ENCODE peak calls at places on chromosomes 3 and 15, in six cellular contexts. D, J, B, P, A and F are unnamed samples.

GRCh38 chr3:31581660-31582059 is 48.9 kb downstream of the STT3B start:
- DNase-seq in D (no peak), J (peak), B (no peak), P (no peak), A (peak), F (peak)

GRCh38 chr3:129187857-129188256 is 4.2 kb upstream of the CNBP start:
- DNase-seq in D (no peak), J (no peak), B (no peak), P (no peak), A (no peak), F (no peak)

GRCh38 chr15:57144448-57144847 is 226.0 kb downstream of the TCF12 start:
- DNase-seq in D (no peak), J (no peak), B (no peak), P (no peak), A (no peak), F (no peak)

GRCh38 chr3:129688310-129688895 is 81.9 kb upstream of the PLXND1 start:
- DNase-seq in D (peak), J (peak), B (no peak), P (no peak), A (peak), F (peak)

GRCh38 chr3:14145236-14145635 is 20.4 kb downstream of the TMEM43 start:
- DNase-seq in D (peak), J (peak), B (no peak), P (no peak), A (peak), F (no peak)

GRCh38 chr15:90645873-90646605 is 71.1 kb upstream of the BLM start:
- DNase-seq in D (no peak), J (no peak), B (no peak), P (no peak), A (no peak), F (no peak)

GRCh38 chr15:52496776-52497470 is 31.8 kb downstream of the MYO5A start:
- DNase-seq in D (peak), J (peak), B (peak), P (no peak), A (peak), F (no peak)

GRCh38 chr3:40846466-40846865 is 321.7 kb downstream of the ZNF621 start:
- DNase-seq in D (no peak), J (no peak), B (no peak), P (no peak), A (no peak), F (no peak)

GRCh38 chr15:98865397-98866339 is 141.9 kb downstream of the PGPEP1L start:
- DNase-seq in D (peak), J (peak), B (no peak), P (no peak), A (peak), F (no peak)

GRCh38 chr15:93703092-93703785 is 528.1 kb upstream of the MCTP2 start:
- DNase-seq in D (no peak), J (no peak), B (peak), P (no peak), A (no peak), F (no peak)

GRCh38 chr3:10437995-10438901 is 67.1 kb downstream of the ATP2B2 start:
- DNase-seq in D (no peak), J (peak), B (no peak), P (peak), A (peak), F (peak)

GRCh38 chr15:71792521-71792920 is 17.8 kb upstream of the NR2E3 start:
- DNase-seq in D (peak), J (peak), B (peak), P (peak), A (peak), F (peak)

GRCh38 chr3:50211930-50212329 is 6.9 kb downstream of the SLC38A3 start:
- DNase-seq in D (no peak), J (peak), B (no peak), P (peak), A (peak), F (no peak)

GRCh38 chr3:168034152-168034928 is 61.4 kb downstream of the GOLIM4 start:
- DNase-seq in D (no peak), J (peak), B (peak), P (peak), A (peak), F (peak)

GRCh38 chr3:4674216-4674615 is 181.1 kb downstream of the ITPR1 start:
- DNase-seq in D (no peak), J (peak), B (no peak), P (peak), A (peak), F (no peak)

GRCh38 chr3:23475446-23475845 is 272.3 kb downstream of the UBE2E2 start:
- DNase-seq in D (no peak), J (no peak), B (no peak), P (no peak), A (no peak), F (no peak)

GRCh38 chr3:185823280-185824044 is 1.4 kb downstream of the IGF2BP2 start:
- DNase-seq in D (peak), J (no peak), B (peak), P (no peak), A (peak), F (no peak)
- TF ChIP-seq CTCF in D (no peak), J (no peak), B (no peak), P (peak), A (no peak), F (no peak)

GRCh38 chr3:37050242-37050641 is 56.9 kb downstream of the MLH1 start:
- DNase-seq in D (no peak), J (no peak), B (no peak), P (no peak), A (no peak), F (no peak)

GRCh38 chr3:37054370-37054769 is 61.1 kb downstream of the MLH1 start:
- DNase-seq in D (peak), J (peak), B (no peak), P (peak), A (peak), F (no peak)

GRCh38 chr3:37052860-37053259 is 59.5 kb downstream of the MLH1 start:
- DNase-seq in D (no peak), J (no peak), B (no peak), P (no peak), A (no peak), F (no peak)

GRCh38 chr3:37053753-37054152 is 60.4 kb downstream of the MLH1 start:
- DNase-seq in D (no peak), J (no peak), B (no peak), P (no peak), A (no peak), F (no peak)

GRCh38 chr3:37053337-37053736 is 60.0 kb downstream of the MLH1 start:
- DNase-seq in D (no peak), J (no peak), B (no peak), P (no peak), A (no peak), F (no peak)
- H3K4me3 ChIP-seq in D (no peak), J (no peak), B (no peak), P (no peak), A (no peak), F (no peak)

GRCh38 chr3:121989943-121990342 is 32.1 kb downstream of the ILDR1 start:
- DNase-seq in D (no peak), J (no peak), B (no peak), P (no peak), A (peak), F (no peak)
- TF ChIP-seq CTCF in D (no peak), J (no peak), B (peak), P (no peak), A (no peak), F (no peak)

GRCh38 chr3:15452961-15453360 is 25.6 kb downstream of the EAF1 start:
- DNase-seq in D (no peak), J (no peak), B (no peak), P (no peak), A (no peak), F (no peak)

GRCh38 chr3:15452156-15452555 is 24.8 kb downstream of the EAF1 start:
- DNase-seq in D (no peak), J (no peak), B (no peak), P (no peak), A (no peak), F (no peak)

GRCh38 chr3:15454965-15455364 is 27.6 kb downstream of the EAF1 start:
- DNase-seq in D (no peak), J (no peak), B (no peak), P (no peak), A (no peak), F (no peak)

GRCh38 chr3:15453501-15453900 is 26.1 kb downstream of the EAF1 start:
- DNase-seq in D (no peak), J (no peak), B (no peak), P (no peak), A (no peak), F (no peak)

GRCh38 chr3:15453991-15454625 is 26.7 kb downstream of the EAF1 start:
- DNase-seq in D (no peak), J (no peak), B (no peak), P (no peak), A (no peak), F (no peak)
- H3K4me3 ChIP-seq in D (no peak), J (no peak), B (no peak), P (no peak), A (no peak), F (no peak)

GRCh38 chr15:25690673-25691543 is 172.2 kb downstream of the ATP10A start:
- DNase-seq in D (no peak), J (peak), B (no peak), P (peak), A (peak), F (peak)

GRCh38 chr15:25693321-25694237 is 169.5 kb downstream of the ATP10A start:
- DNase-seq in D (no peak), J (peak), B (no peak), P (no peak), A (peak), F (no peak)

GRCh38 chr15:25694238-25694584 is 168.9 kb downstream of the ATP10A start:
- DNase-seq in D (no peak), J (no peak), B (no peak), P (no peak), A (no peak), F (no peak)

GRCh38 chr15:25689592-25689991 is 173.5 kb downstream of the ATP10A start:
- DNase-seq in D (no peak), J (no peak), B (no peak), P (no peak), A (no peak), F (no peak)

DNA sequence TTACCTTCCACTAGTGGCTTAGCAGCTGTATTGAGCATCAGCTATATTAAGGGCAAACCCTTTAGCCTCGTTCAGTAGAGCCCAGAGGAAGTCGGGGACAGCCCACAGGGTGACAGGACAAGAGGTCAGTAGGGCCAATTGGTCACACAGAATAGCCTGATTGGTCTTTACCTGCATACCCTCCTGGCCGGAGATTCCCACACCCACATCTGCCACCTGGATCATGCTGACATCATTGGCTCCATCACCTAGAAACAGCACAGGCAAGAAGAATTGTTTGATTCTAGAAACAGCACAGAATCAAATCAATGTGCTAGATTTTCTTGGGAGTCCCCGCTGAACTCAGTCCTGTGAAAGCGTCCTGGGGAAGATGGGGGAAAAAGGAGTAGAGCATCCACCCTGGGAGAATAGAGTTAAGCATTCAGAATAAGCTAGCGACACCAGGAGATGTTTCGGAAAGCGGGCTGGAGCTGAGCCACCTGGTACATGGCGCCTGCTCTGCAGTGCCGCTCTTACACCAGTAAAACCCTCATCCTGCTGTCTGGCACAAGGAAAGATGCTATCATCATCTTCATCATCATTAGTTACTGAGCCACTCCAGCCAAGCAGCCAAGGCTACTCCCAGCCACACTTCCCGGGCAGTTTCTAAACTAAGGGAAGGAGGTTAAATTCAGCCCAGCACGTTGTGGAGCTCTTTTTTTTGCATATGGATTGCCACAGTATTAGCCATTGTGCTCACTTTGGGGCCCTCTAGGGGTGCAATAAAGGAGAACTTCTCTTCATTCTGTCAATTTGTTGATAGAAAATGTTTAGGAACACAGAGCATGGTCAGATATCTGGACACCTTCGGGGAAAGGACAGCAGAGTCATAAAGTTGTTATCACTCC is 171.3 kb downstream of the ATP10A start:
- DNase-seq in D (no peak), J (peak), B (no peak), P (no peak), A (peak), F (no peak)
- TF ChIP-seq CTCF in D (no peak), J (peak), B (no peak), P (peak), A (peak), F (peak)